ENCODE peak calls at places on chromosomes 2 and 18, in four cellular contexts. P, L, K and Z are unnamed samples.
A peak's percentile ranks its signal among the peaks of the same experiment; 100 is the strongest.

GRCh38 chr2:30778611-30779010 is 28.6 kb downstream of the CAPN13 start:
- DNase-seq in L (no peak), K (no peak), P (no peak), Z (no peak)

GRCh38 chr2:158464426-158465281 is 7.9 kb downstream of the PKP4 start:
- DNase-seq in P (no peak), K (no peak), L (peak; percentile 29), Z (peak; percentile 16)

GRCh38 chr18:78582898-78583738 is 396.5 kb upstream of the SALL3 start:
- DNase-seq in L (no peak), P (no peak), K (no peak), Z (no peak)

GRCh38 chr18:49645836-49646235 is 84.0 kb downstream of the LIPG start:
- DNase-seq in L (no peak), K (peak; percentile 48), P (no peak), Z (no peak)

GRCh38 chr18:57051586-57052044 is 95.3 kb upstream of the BOD1L2 start:
- DNase-seq in P (no peak), L (no peak), K (peak; percentile 42), Z (no peak)

GRCh38 chr2:100358554-100358953 is 36.3 kb upstream of the LONRF2 start:
- DNase-seq in P (no peak), L (no peak), K (no peak), Z (no peak)

GRCh38 chr2:115558725-115559124 is 1116.3 kb downstream of the DPP10 start:
- DNase-seq in P (no peak), K (peak; percentile 31), L (no peak), Z (no peak)

GRCh38 chr2:171514908-171515582 is 7.2 kb upstream of the CYBRD1 start:
- DNase-seq in L (no peak), K (peak; percentile 45), P (no peak), Z (no peak)

GRCh38 chr2:150878347-150878746 is 383.3 kb downstream of the RBM43 start:
- DNase-seq in L (peak; percentile 17), P (no peak), K (no peak), Z (no peak)

GRCh38 chr18:46754661-46755292 is 2.1 kb downstream of the ST8SIA5 start:
- DNase-seq in P (no peak), L (no peak), K (peak; percentile 45), Z (no peak)

GRCh38 chr2:55175254-55176093 is 56.6 kb downstream of the CLHC1 start:
- DNase-seq in K (peak; percentile 47), L (peak; percentile 75), P (no peak), Z (peak; percentile 70)

GRCh38 chr2:55169915-55170314 is 62.2 kb downstream of the CLHC1 start:
- DNase-seq in P (no peak), K (no peak), L (no peak), Z (no peak)

GRCh38 chr2:55169359-55169758 is 62.7 kb downstream of the CLHC1 start:
- DNase-seq in P (no peak), L (no peak), K (no peak), Z (no peak)

GRCh38 chr2:55176094-55176415 is 56.0 kb downstream of the CLHC1 start:
- DNase-seq in P (no peak), K (no peak), L (no peak), Z (no peak)

GRCh38 chr2:55173422-55174020 is 58.6 kb downstream of the CLHC1 start:
- DNase-seq in K (no peak), L (no peak), P (no peak), Z (peak; percentile 64)
- H3K4me2 ChIP-seq in K (no peak overlapping the region), L (no peak overlapping the region), P (no peak overlapping the region), Z (no peak overlapping the region)

GRCh38 chr2:238157506-238158017 is 1.2 kb upstream of the ERFE start:
- DNase-seq in P (no peak), L (no peak), K (no peak), Z (no peak)

GRCh38 chr2:238155761-238156694 is 2.7 kb upstream of the ERFE start:
- DNase-seq in P (no peak), L (no peak), K (no peak), Z (no peak)

GRCh38 chr2:238159676-238160205 is 971 bp downstream of the ERFE start:
- DNase-seq in L (no peak), K (no peak), P (no peak), Z (no peak)

GRCh38 chr2:238158807-238159539 is at the start of gene ERFE:
- DNase-seq in K (peak; percentile 65), L (peak; percentile 58), P (peak; percentile 78), Z (no peak)

GRCh38 chr2:238158018-238158806 is 558 bp upstream of the ERFE start:
- DNase-seq in L (no peak), P (no peak), K (no peak), Z (no peak)
- H3K4me2 ChIP-seq in L (peak overlapping the region; percentile 92), P (no peak overlapping the region), K (peak overlapping the region; percentile 5), Z (no peak overlapping the region)

GRCh38 chr2:146240376-146240775 is 1604.5 kb upstream of the ACVR2A start:
- DNase-seq in P (no peak), K (peak; percentile 79), L (no peak), Z (no peak)

GRCh38 chr2:146246734-146247523 is 1597.9 kb upstream of the ACVR2A start:
- DNase-seq in K (no peak), L (no peak), P (no peak), Z (no peak)

GRCh38 chr2:146241023-146241422 is 1603.8 kb upstream of the ACVR2A start:
- DNase-seq in P (no peak), L (no peak), K (no peak), Z (no peak)

GRCh38 chr2:146244131-146244530 is 1600.7 kb upstream of the ACVR2A start:
- DNase-seq in L (no peak), P (no peak), K (no peak), Z (no peak)

GRCh38 chr2:146246017-146246733 is 1598.7 kb upstream of the ACVR2A start:
- DNase-seq in K (no peak), P (no peak), L (no peak), Z (no peak)
- H3K4me2 ChIP-seq in K (no peak overlapping the region), P (no peak overlapping the region), L (no peak overlapping the region), Z (no peak overlapping the region)

GRCh38 chr2:17309186-17309585 is 209.1 kb downstream of the RAD51AP2 start:
- DNase-seq in K (no peak), P (no peak), L (no peak), Z (no peak)
- H3K4me2 ChIP-seq in K (no peak overlapping the region), P (no peak overlapping the region), L (no peak overlapping the region), Z (no peak overlapping the region)

GRCh38 chr2:53356291-53356905 is 411.2 kb upstream of the CHAC2 start:
- DNase-seq in L (peak; percentile 5), K (peak; percentile 34), P (no peak), Z (no peak)

DNA sequence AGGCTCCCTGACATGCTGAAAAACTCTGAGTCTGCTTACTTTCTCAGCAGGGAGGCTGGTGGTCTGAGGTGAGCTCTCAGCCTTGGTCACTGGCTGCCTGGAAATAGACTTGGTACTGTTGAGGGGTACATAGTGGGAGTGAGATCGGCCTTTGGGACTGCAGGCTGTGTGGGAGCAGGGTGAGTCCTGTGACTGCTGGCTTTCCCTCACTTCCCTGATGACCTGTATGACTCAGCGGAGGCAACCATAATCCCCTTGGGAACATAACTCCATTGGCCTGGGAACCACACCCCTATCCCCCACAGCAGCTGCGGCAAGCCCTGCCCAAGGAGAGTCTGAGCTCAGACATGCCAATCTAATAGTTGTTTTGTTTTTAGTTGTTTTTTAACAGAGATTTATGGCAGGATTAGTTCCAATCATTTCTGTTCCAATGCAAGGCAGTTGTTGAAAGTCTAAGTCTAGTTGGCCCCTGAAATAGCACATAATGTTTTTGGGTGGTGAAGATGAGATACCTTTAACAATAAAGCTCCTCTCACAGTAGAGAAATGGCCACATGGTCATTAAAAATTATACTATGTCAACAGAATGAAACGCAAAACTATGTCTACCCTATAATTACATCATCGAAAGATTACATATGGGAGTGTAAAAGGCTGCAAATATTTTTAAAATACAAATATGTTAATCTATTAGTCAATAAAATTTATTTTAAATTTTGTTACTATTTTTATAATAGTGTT is 414.1 kb upstream of the CHAC2 start:
- DNase-seq in K (peak; percentile 57), L (peak; percentile 75), P (peak; percentile 86), Z (no peak)
- H3K4me2 ChIP-seq in K (no peak overlapping the region), L (peak overlapping the region; percentile 46), P (peak overlapping the region; percentile 67), Z (no peak overlapping the region)

DNA sequence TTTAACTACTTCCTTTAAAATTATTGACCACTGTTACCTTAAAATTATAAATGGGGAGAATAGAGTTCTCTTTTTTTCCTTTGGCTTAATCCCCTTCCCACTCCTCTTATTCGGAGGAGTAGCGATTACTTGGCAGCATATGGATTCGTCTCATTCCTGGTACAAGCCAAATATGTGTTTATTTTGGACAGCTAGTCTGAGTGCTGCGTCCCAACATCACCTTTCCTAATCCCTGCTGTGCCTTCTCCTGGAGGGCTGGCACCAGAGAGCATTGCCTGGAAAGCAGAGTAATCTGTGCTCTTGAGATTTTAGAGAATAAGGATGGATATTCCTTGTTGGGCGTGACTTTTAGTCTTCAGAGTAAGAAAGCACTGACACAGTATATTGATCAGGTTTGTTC is 185.6 kb downstream of the AGAP1 start:
- DNase-seq in K (no peak), P (no peak), L (no peak), Z (no peak)
- H3K4me2 ChIP-seq in K (no peak overlapping the region), P (peak overlapping the region; percentile 2), L (no peak overlapping the region), Z (no peak overlapping the region)

DNA sequence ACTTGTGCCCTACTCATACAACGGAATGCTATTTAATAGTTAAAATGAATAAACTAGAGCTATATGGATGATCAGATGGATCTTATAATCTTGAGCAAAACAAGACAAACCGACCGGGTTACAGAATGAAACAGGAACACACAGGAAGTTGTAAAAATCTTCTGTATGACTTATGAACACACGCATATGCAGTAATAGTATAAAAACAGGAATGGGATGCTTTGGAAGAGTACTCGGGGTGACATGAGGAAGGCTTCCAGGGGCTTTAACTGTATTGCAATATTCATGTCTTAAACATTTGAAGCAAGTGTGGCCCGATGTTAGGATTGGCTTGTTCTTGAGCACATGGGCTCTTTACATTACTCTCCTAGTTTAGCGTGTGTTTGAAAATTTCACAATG is 14.9 kb upstream of the E2F6 start:
- DNase-seq in P (no peak), K (no peak), L (no peak), Z (no peak)
- H3K4me2 ChIP-seq in P (no peak overlapping the region), K (no peak overlapping the region), L (no peak overlapping the region), Z (no peak overlapping the region)

GRCh38 chr2:238974061-238974460 is 126.2 kb downstream of the TWIST2 start:
- DNase-seq in K (no peak), P (no peak), L (no peak), Z (peak; percentile 65)
- H3K4me2 ChIP-seq in K (no peak overlapping the region), P (no peak overlapping the region), L (peak overlapping the region; percentile 56), Z (peak overlapping the region; percentile 40)

GRCh38 chr2:59529738-59530137 is 1023.7 kb downstream of the BCL11A start:
- DNase-seq in P (no peak), L (no peak), K (no peak), Z (no peak)

GRCh38 chr2:59530258-59530657 is 1023.2 kb downstream of the BCL11A start:
- DNase-seq in P (no peak), K (no peak), L (no peak), Z (no peak)

GRCh38 chr2:59532808-59533207 is 1020.6 kb downstream of the BCL11A start:
- DNase-seq in P (no peak), K (no peak), L (no peak), Z (no peak)

GRCh38 chr2:59528525-59528924 is 1024.9 kb downstream of the BCL11A start:
- DNase-seq in L (no peak), K (peak; percentile 1), P (no peak), Z (no peak)
- H3K4me2 ChIP-seq in L (no peak overlapping the region), K (no peak overlapping the region), P (no peak overlapping the region), Z (no peak overlapping the region)